ENCODE peak calls at places on chromosome 1, in seven cellular contexts. E, O, V, A, Z, I and S are unnamed samples.

GRCh38 chr1:169106095-169106920 is at the start of gene ATP1B1:
- DNase-seq in E (peak; percentile 88), A (peak; percentile 95), O (peak; percentile 83), V (peak; percentile 90), Z (peak; percentile 91), I (peak; percentile 96), S (peak; percentile 93)

GRCh38 chr1:158371188-158371953 is 17.7 kb downstream of the CD1E start:
- DNase-seq in V (peak; percentile 36), A (no peak), I (peak; percentile 70), Z (no peak), E (peak; percentile 52), O (no peak), S (no peak)

GRCh38 chr1:185695299-185695698 is 38.9 kb upstream of the HMCN1 start:
- DNase-seq in A (no peak), Z (no peak), O (no peak), I (no peak), V (no peak), E (no peak), S (no peak)

GRCh38 chr1:216670118-216670870 is 52.9 kb downstream of the ESRRG start:
- DNase-seq in V (no peak), I (peak; percentile 52), E (no peak), A (no peak), Z (no peak), O (no peak), S (no peak)

GRCh38 chr1:212167098-212167497 is 118.1 kb upstream of the PPP2R5A start:
- DNase-seq in A (no peak), O (peak; percentile 6), I (no peak), E (no peak), V (no peak), Z (peak; percentile 30), S (no peak)

GRCh38 chr1:178055779-178056471 is 38.0 kb upstream of the RASAL2 start:
- DNase-seq in A (peak; percentile 67), Z (no peak), I (no peak), O (peak; percentile 44), E (no peak), V (no peak), S (no peak)

GRCh38 chr1:94092210-94092613 is 28.7 kb downstream of the ABCA4 start:
- DNase-seq in V (peak; percentile 14), O (peak; percentile 38), A (no peak), Z (no peak), E (no peak), I (peak; percentile 89), S (no peak)

GRCh38 chr1:52554756-52555155 is 1.9 kb upstream of the TUT4 start:
- DNase-seq in A (no peak), E (no peak), O (no peak), V (no peak), I (no peak), Z (no peak), S (no peak)

GRCh38 chr1:225318706-225319575 is 108.9 kb downstream of the LBR start:
- DNase-seq in Z (no peak), E (no peak), I (no peak), O (peak; percentile 52), A (peak; percentile 55), V (peak; percentile 15), S (no peak)

GRCh38 chr1:47755368-47755990 is 241.7 kb downstream of the TRABD2B start:
- DNase-seq in Z (no peak), E (peak; percentile 29), O (no peak), I (peak; percentile 79), A (no peak), V (peak; percentile 67), S (no peak)

GRCh38 chr1:230500063-230500462 is 73.9 kb upstream of the PGBD5 start:
- DNase-seq in E (no peak), O (no peak), V (no peak), A (no peak), Z (no peak), I (no peak), S (no peak)

GRCh38 chr1:209756608-209757445 is 974 bp downstream of the TRAF3IP3 start:
- DNase-seq in E (peak; percentile 28), V (peak; percentile 49), I (no peak), A (no peak), Z (peak; percentile 23), O (no peak), S (no peak)

GRCh38 chr1:36750706-36751105 is 268.0 kb upstream of the CSF3R start:
- DNase-seq in O (no peak), E (no peak), A (no peak), I (peak; percentile 78), V (no peak), Z (no peak), S (no peak)

GRCh38 chr1:117607471-117607870 is 1.6 kb downstream of the TENT5C start:
- DNase-seq in E (peak; percentile 28), V (peak; percentile 56), A (peak; percentile 66), I (peak; percentile 50), Z (no peak), O (no peak), S (no peak)

GRCh38 chr1:63648689-63649088 is 55.5 kb downstream of the PGM1 start:
- DNase-seq in E (no peak), V (no peak), Z (no peak), I (no peak), A (no peak), O (no peak), S (no peak)

GRCh38 chr1:154837034-154837678 is 32.9 kb downstream of the KCNN3 start:
- DNase-seq in E (no peak), I (no peak), V (no peak), A (no peak), O (no peak), Z (peak; percentile 69), S (no peak)

GRCh38 chr1:171743014-171743870 is 1.4 kb upstream of the VAMP4 start:
- DNase-seq in O (peak; percentile 59), A (no peak), E (no peak), I (peak; percentile 55), V (peak; percentile 26), Z (no peak), S (no peak)

GRCh38 chr1:27993241-27993640 is 33.5 kb downstream of the XKR8 start:
- DNase-seq in A (no peak), E (no peak), Z (no peak), I (no peak), O (no peak), V (peak; percentile 5), S (no peak)

GRCh38 chr1:245682638-245683376 is 528.0 kb downstream of the KIF26B start:
- DNase-seq in O (no peak), V (no peak), I (peak; percentile 48), E (no peak), A (no peak), Z (no peak), S (no peak)

GRCh38 chr1:189597083-189597482 is 880.6 kb downstream of the BRINP3 start:
- DNase-seq in V (no peak), I (no peak), Z (no peak), A (no peak), E (no peak), O (no peak), S (no peak)

GRCh38 chr1:95659166-95659565 is 425.2 kb downstream of the RWDD3 start:
- DNase-seq in O (no peak), E (no peak), I (no peak), V (no peak), A (no peak), Z (no peak), S (no peak)

GRCh38 chr1:32005522-32005921 is 8.1 kb upstream of the KHDRBS1 start:
- DNase-seq in A (no peak), V (no peak), I (peak; percentile 9), O (no peak), E (no peak), Z (no peak), S (no peak)

GRCh38 chr1:38266197-38266520 is 219.6 kb upstream of the POU3F1 start:
- DNase-seq in O (no peak), Z (no peak), V (no peak), E (no peak), I (no peak), A (no peak), S (no peak)

GRCh38 chr1:26081267-26082019 is 14.0 kb upstream of the TRIM63 start:
- DNase-seq in I (no peak), Z (peak; percentile 60), O (peak; percentile 47), A (no peak), E (no peak), V (no peak), S (no peak)

GRCh38 chr1:26285366-26286063 is 5.6 kb downstream of the SH3BGRL3 start:
- DNase-seq in E (peak; percentile 68), Z (no peak), O (no peak), V (peak; percentile 77), A (no peak), I (peak; percentile 89), S (no peak)

GRCh38 chr1:59776960-59777852 is 37.5 kb upstream of the HOOK1 start:
- DNase-seq in O (no peak), A (no peak), V (no peak), E (no peak), I (no peak), Z (no peak), S (no peak)

GRCh38 chr1:160377585-160378206 is 10.8 kb downstream of the NHLH1 start:
- DNase-seq in E (no peak), A (no peak), I (no peak), O (no peak), V (no peak), Z (no peak), S (no peak)

GRCh38 chr1:200971955-200972711 is 51.4 kb downstream of the KIF21B start:
- DNase-seq in E (peak; percentile 51), O (peak; percentile 33), Z (peak; percentile 76), V (peak; percentile 59), I (peak; percentile 74), A (peak; percentile 63), S (peak; percentile 85)

GRCh38 chr1:228376651-228377631 is 29.7 kb downstream of the TRIM11 start:
- DNase-seq in V (no peak), I (no peak), A (no peak), E (no peak), Z (peak; percentile 19), O (no peak), S (no peak)

GRCh38 chr1:203512830-203513578 is 19.1 kb downstream of the OPTC start:
- DNase-seq in A (no peak), O (peak; percentile 98), V (peak; percentile 56), Z (peak; percentile 61), E (peak; percentile 10), I (peak; percentile 98), S (peak; percentile 79)

GRCh38 chr1:228141871-228142615 is 2.0 kb downstream of the GUK1 start:
- DNase-seq in A (peak; percentile 46), E (no peak), Z (no peak), O (peak; percentile 88), V (no peak), I (peak; percentile 40), S (peak; percentile 48)

GRCh38 chr1:228088586-228089498 is 6.3 kb downstream of the ARF1 start:
- DNase-seq in E (no peak), A (no peak), I (no peak), O (no peak), V (no peak), Z (peak; percentile 27), S (no peak)

GRCh38 chr1:203084588-203085527 is 954 bp downstream of the MYOG start:
- DNase-seq in A (peak; percentile 40), O (no peak), V (peak; percentile 35), Z (no peak), E (peak; percentile 11), I (peak; percentile 55), S (peak; percentile 34)

GRCh38 chr1:204456826-204457361 is 37.7 kb downstream of the PIK3C2B start:
- DNase-seq in Z (no peak), A (no peak), O (no peak), V (no peak), E (no peak), I (no peak), S (no peak)

GRCh38 chr1:227568593-227568992 is 5.2 kb downstream of the ZNF678 start:
- DNase-seq in Z (no peak), O (no peak), A (no peak), E (no peak), V (no peak), I (no peak), S (no peak)

GRCh38 chr1:18908911-18909771 is 6.8 kb upstream of the ALDH4A1 start:
- DNase-seq in A (no peak), Z (no peak), I (no peak), O (no peak), E (no peak), V (no peak), S (no peak)

GRCh38 chr1:201593200-201593828 is 54.4 kb downstream of the NAV1 start:
- DNase-seq in E (no peak), Z (peak; percentile 45), V (no peak), A (no peak), O (peak; percentile 42), I (peak; percentile 84), S (peak; percentile 66)

GRCh38 chr1:31135973-31136600 is 70.6 kb upstream of the PUM1 start:
- DNase-seq in A (no peak), E (no peak), V (no peak), I (no peak), Z (no peak), O (no peak), S (no peak)